ENCODE peak calls at places on chromosomes 6 and 20, in five cellular contexts. E, L, V, Z and W are unnamed samples.

GRCh38 chr6:64224819-64225218 is 589.2 kb downstream of the PHF3 start:
- DNase-seq in E (no peak), L (no peak), V (no peak), Z (no peak), W (no peak)

GRCh38 chr6:53858913-53859312 is 64.1 kb downstream of the LRRC1 start:
- DNase-seq in E (no peak), L (no peak), V (no peak), Z (no peak), W (no peak)

GRCh38 chr6:110064744-110065524 is 86.8 kb downstream of the GPR6 start:
- DNase-seq in E (no peak), L (no peak), V (no peak), Z (no peak), W (no peak)

GRCh38 chr6:45590751-45591184 is 213.0 kb upstream of the SUPT3H start:
- DNase-seq in E (peak), L (no peak), V (no peak), Z (peak), W (no peak)

GRCh38 chr6:133991096-133991593 is 38.1 kb downstream of the TBPL1 start:
- DNase-seq in E (no peak), L (no peak), V (peak), Z (no peak), W (no peak)

GRCh38 chr6:16684896-16685554 is 76.2 kb downstream of the ATXN1 start:
- DNase-seq in E (no peak), L (no peak), V (peak), Z (no peak), W (no peak)

GRCh38 chr6:12927746-12928145 is 211.2 kb downstream of the PHACTR1 start:
- DNase-seq in E (no peak), L (no peak), V (no peak), Z (no peak), W (no peak)

GRCh38 chr6:26118999-26119398 is 31.8 kb downstream of the HFE start:
- DNase-seq in E (peak), L (no peak), V (peak), Z (no peak), W (no peak)

GRCh38 chr6:35213824-35214756 is at the start of gene SCUBE3:
- DNase-seq in E (peak), L (no peak), V (no peak), Z (no peak), W (no peak)

GRCh38 chr20:32521780-32522524 is 63.2 kb downstream of the NOL4L start:
- DNase-seq in E (peak), L (no peak), V (peak), Z (peak), W (no peak)

GRCh38 chr20:23135449-23136447 is 49.6 kb upstream of the CD93 start:
- DNase-seq in E (no peak), L (no peak), V (no peak), Z (no peak), W (no peak)

GRCh38 chr6:131063028-131063763 is at the start of gene EPB41L2:
- DNase-seq in E (peak), L (peak), V (peak), Z (peak), W (peak)

DNA sequence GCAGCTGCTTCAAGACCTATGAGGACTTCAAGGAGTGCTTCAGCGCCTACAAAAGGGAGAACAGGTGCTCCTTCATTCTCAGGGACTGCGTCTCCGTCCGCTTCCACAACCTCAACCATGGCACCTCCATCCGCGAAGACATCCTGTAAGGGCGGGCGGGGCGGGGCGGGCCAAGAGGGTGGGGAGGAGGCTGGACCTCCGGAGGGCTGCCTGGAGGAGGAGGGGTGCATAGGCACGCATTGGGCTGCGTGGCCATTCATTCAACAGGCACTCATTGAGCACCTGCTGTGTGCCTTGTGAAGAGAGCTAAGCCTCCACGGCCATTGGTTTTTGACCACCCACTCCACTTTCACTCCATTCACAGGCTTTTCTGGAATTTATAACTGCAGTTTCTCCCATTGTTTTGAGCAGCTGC is 429 bp downstream of the ZSWIM3 start:
- DNase-seq in E (no peak), L (no peak), V (no peak), Z (no peak), W (no peak)
- TF ChIP-seq POLR2A in E (no peak), L (no peak), V (no peak), Z (no peak), W (no peak)

DNA sequence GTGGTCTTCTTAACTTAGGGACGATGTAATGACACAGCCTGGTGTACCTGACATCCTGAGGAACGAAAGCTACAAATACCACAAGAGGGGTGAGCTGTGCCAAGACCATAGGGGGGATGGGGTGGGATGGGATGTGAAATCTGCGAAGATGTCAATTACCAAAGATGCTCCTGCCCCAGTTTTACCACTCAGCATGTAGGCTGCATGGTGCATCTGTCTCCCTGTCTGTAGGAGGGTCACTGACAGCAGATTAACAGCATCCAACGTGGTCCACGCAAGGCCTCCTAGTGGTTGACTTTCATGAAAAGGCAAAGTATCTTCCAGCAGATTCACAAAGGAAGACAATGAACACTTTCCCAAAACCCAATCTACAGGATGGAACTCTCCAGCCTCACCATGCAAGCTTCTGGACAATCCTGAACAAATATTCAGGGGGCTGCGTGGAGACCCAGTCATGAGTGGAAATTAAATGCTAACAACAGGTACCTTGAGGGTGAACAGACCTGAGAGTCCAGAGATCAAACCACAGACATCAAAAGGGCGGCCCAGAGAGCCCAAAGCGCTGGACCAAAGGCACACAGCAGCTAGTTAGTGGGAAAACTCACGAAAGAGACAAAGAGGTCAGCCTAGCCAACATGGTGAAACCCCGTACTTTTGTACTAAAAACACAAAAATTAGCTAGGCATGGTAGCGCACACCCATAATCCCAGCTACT is 44.4 kb downstream of the ZMYND8 start:
- DNase-seq in E (no peak), L (no peak), V (no peak), Z (no peak), W (no peak)
- TF ChIP-seq CTCF in E (no peak), L (no peak), V (no peak), Z (no peak), W (no peak)

GRCh38 chr6:7392402-7392801 is 2.8 kb downstream of the RIOK1 start:
- DNase-seq in E (no peak), L (no peak), V (no peak), Z (no peak), W (no peak)

GRCh38 chr6:7390218-7390878 is 740 bp downstream of the RIOK1 start:
- DNase-seq in E (no peak), L (no peak), V (no peak), Z (no peak), W (no peak)

GRCh38 chr6:7389162-7389450 is 436 bp downstream of the CAGE1 start:
- DNase-seq in E (no peak), L (no peak), V (no peak), Z (no peak), W (no peak)

GRCh38 chr6:7391244-7391643 is 1.6 kb downstream of the RIOK1 start:
- DNase-seq in E (no peak), L (no peak), V (no peak), Z (no peak), W (no peak)

GRCh38 chr6:7389451-7390217 is at the start of the genes CAGE1 and RIOK1:
- DNase-seq in E (peak), L (peak), V (peak), Z (peak), W (peak)
- TF ChIP-seq POLR2A in E (peak), L (peak), V (peak), Z (peak), W (peak)

DNA sequence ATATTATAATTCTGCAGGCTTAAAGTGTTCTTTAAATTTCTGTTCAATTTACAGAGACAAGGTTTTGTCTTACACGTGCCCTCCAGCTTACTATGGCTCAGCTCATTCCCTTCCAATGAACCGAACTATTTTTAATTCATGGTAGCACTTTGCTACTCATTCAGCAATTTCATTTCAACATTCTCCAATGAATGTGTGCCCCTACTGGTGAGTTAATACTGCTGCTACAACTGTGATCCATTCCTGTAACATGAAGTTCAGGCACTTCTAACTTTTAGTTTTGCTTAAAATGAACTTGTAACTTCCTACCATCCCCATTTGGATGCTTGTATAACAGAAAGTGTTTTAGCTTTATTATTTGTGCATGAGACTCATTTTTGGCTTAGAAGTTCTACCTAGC is 99.7 kb downstream of the F13A1 start:
- DNase-seq in E (no peak), L (no peak), V (no peak), Z (no peak), W (no peak)
- TF ChIP-seq CTCF in E (no peak), L (no peak), V (peak), Z (no peak), W (no peak)

GRCh38 chr20:38951611-38952010 is 10.5 kb upstream of the DHX35 start:
- DNase-seq in E (no peak), L (no peak), V (no peak), Z (no peak), W (no peak)
- TF ChIP-seq POLR2A in E (no peak), L (no peak), V (no peak), Z (no peak), W (no peak)